ENCODE peak calls at places on chromosomes 6 and 20, in seven cellular contexts. J is endothelial cell, W is lower lobe of right lung, Y is dorsolateral prefrontal cortex, H is neural progenitor cell, R is cardiac fibroblast, G is bronchial epithelial cell. P is an unnamed sample.

GRCh38 chr6:39048481-39049399 is at the start of gene GLP1R:
- DNase-seq in J (peak), W (no peak), Y (no peak), H (peak), R (no peak), G (no peak), P (no peak)

GRCh38 chr6:70849348-70850069 is 107.4 kb downstream of the B3GAT2 start:
- DNase-seq in J (no peak), W (no peak), Y (no peak), H (no peak), R (peak), G (no peak), P (no peak)

GRCh38 chr6:107460074-107460631 is 789 bp upstream of the PDSS2 start:
- DNase-seq in J (no peak), W (no peak), Y (no peak), H (no peak), R (no peak), G (peak), P (no peak)

GRCh38 chr6:33720998-33721397 is 9.5 kb upstream of the UQCC2 start:
- DNase-seq in J (no peak), W (no peak), Y (no peak), H (no peak), R (no peak), G (peak), P (no peak)

GRCh38 chr20:30598460-30599230 is 658.8 kb upstream of the DEFB115 start:
- DNase-seq in J (no peak), W (no peak), Y (no peak), H (no peak), R (no peak), G (no peak), P (no peak)

GRCh38 chr6:46525583-46525982 is 34.3 kb upstream of the RCAN2 start:
- DNase-seq in J (no peak), W (no peak), Y (no peak), H (no peak), R (no peak), G (no peak), P (no peak)

GRCh38 chr20:50837532-50838321 is 42.9 kb downstream of the BCAS4 start:
- DNase-seq in J (no peak), W (no peak), Y (no peak), H (no peak), R (peak), G (peak), P (peak)

GRCh38 chr6:105608711-105609374 is 206.0 kb upstream of the PREP start:
- DNase-seq in J (no peak), W (peak), Y (no peak), H (no peak), R (peak), G (peak), P (no peak)

GRCh38 chr6:169051371-169051770 is 202.3 kb downstream of the THBS2 start:
- DNase-seq in J (no peak), W (no peak), Y (no peak), H (no peak), R (no peak), G (no peak), P (no peak)

GRCh38 chr20:20134941-20135572 is 82.7 kb downstream of the CFAP61 start:
- DNase-seq in J (no peak), W (no peak), Y (no peak), H (no peak), R (no peak), G (no peak), P (no peak)

GRCh38 chr20:20136313-20136712 is 84.0 kb downstream of the CFAP61 start:
- DNase-seq in J (no peak), W (no peak), Y (no peak), H (no peak), R (no peak), G (no peak), P (no peak)

DNA sequence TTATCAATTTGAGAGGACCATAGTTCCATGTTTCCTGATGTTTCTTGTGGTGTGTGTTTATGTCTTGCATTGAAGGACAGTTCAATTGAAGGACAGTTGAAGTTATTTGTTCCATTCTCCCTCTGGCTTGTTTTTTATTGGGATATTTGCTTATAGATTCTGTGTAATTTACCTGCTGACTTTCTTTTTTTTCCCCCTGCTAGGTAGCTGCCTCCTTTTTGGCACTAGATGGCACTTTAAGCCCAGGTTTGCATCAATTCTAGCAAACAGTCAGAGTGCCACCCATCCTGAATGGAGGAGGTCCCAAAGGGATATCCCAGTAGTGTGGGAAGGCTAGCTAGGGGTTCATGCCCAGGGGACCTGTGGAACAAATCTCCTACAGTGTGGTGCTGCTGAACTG is 78.1 kb downstream of the CFAP61 start:
- DNase-seq in J (no peak), W (no peak), Y (no peak), H (peak), R (peak), G (peak), P (no peak)
- TF ChIP-seq CTCF in J (no peak), W (no peak), Y (no peak), H (peak), R (no peak), G (peak), P (no peak)

GRCh38 chr6:31717499-31718222 is 2.5 kb downstream of the LY6G6D start:
- DNase-seq in J (no peak), W (no peak), Y (no peak), H (peak), R (no peak), G (no peak), P (no peak)
- TF ChIP-seq CTCF in J (no peak), W (no peak), Y (no peak), H (peak), R (no peak), G (peak), P (no peak)

DNA sequence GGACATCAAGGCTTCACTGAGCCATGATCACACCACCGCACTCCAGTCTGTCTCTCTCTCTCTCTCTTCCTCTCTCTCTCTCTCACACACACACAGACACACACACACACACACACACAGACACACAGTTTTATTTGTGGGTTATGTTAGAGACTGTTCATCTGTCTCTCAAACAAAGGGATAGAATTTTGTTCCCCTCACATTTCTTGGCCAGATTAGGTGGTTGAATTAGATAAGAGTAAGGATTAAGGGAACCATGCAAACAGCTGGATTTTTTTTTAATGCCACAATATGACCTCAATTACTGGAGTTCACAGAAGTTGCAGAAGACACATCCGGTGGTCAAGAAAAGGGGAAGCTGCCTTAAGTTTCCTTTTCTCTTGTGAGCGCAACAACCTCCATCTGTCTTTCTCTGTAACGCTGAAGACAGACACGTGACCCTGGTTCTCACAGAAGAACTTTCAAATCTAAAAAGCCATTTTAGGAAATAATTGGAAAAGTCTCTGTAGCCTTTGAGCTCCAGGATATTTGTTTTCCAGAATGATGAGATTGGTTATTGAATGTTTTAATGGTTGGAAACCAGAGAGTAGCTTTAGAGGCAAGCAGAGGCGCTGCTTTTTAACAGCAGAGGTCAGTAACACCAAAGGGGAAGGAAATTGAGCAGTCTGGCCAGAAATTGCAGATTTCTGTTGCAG is 33.0 kb upstream of the LGSN start:
- DNase-seq in J (peak), W (no peak), Y (no peak), H (peak), R (peak), G (peak), P (no peak)
- TF ChIP-seq CTCF in J (no peak), W (peak), Y (peak), H (peak), R (peak), G (peak), P (no peak)

GRCh38 chr6:10949579-10950490 is 63.0 kb downstream of the SYCP2L start:
- DNase-seq in J (no peak), W (no peak), Y (no peak), H (no peak), R (no peak), G (no peak), P (no peak)

GRCh38 chr6:10956776-10957175 is 69.9 kb downstream of the SYCP2L start:
- DNase-seq in J (no peak), W (no peak), Y (no peak), H (no peak), R (no peak), G (no peak), P (no peak)

GRCh38 chr6:10947966-10948365 is 61.1 kb downstream of the SYCP2L start:
- DNase-seq in J (no peak), W (no peak), Y (no peak), H (no peak), R (no peak), G (no peak), P (no peak)

GRCh38 chr6:10954590-10955010 is 67.7 kb downstream of the SYCP2L start:
- DNase-seq in J (peak), W (peak), Y (peak), H (peak), R (peak), G (peak), P (peak)

GRCh38 chr6:10951675-10952282 is 64.9 kb downstream of the SYCP2L start:
- DNase-seq in J (peak), W (no peak), Y (no peak), H (peak), R (peak), G (peak), P (no peak)
- TF ChIP-seq CTCF in J (no peak), W (peak), Y (peak), H (peak), R (peak), G (peak), P (no peak)

DNA sequence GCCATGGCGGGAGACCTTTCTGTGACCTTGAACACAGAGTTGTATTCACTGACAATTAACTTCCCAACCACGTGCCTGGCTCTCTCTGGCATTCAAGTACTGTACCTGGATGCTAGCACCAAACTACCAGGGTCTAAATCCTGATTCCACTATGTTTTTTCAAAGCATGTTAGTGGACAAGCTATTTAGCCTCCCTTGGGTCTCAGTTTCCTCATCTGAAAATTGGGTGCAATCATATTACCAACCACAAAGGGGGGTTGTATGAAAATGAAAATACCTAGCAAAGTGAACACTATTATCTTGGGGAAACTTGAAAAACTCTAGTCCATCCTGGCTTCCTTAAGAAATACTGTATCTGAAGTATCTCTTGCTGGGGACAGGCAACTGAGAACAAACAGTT is 308.7 kb upstream of the SGK1 start:
- DNase-seq in J (no peak), W (no peak), Y (no peak), H (no peak), R (no peak), G (no peak), P (no peak)
- TF ChIP-seq CTCF in J (no peak), W (no peak), Y (no peak), H (no peak), R (no peak), G (no peak), P (no peak)

GRCh38 chr6:7000825-7001777 is 106.7 kb upstream of the RREB1 start:
- DNase-seq in J (no peak), W (no peak), Y (no peak), H (no peak), R (no peak), G (no peak), P (no peak)
- TF ChIP-seq CTCF in J (no peak), W (no peak), Y (no peak), H (no peak), R (no peak), G (no peak), P (no peak)

DNA sequence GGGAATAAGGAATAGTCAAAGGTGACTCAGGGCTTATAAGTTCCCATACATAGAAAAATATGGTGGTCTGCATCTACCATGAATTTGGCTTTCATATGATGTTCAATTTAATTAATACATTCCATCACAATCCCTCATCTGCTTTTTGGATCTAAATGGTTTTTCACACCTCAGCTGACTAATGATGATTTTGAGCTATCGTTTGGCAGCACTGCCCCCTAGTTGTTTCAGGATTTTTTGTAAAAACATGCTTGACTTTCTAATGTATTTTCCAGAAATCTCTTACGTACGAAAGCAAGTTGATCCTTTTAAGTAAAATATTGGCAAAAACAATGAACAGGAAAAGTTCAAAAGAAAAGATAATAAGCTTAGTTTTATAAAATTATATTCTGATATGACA is 408.6 kb upstream of the ADGRB3 start:
- DNase-seq in J (peak), W (no peak), Y (no peak), H (peak), R (peak), G (peak), P (no peak)
- TF ChIP-seq CTCF in J (peak), W (no peak), Y (peak), H (peak), R (peak), G (peak), P (no peak)

DNA sequence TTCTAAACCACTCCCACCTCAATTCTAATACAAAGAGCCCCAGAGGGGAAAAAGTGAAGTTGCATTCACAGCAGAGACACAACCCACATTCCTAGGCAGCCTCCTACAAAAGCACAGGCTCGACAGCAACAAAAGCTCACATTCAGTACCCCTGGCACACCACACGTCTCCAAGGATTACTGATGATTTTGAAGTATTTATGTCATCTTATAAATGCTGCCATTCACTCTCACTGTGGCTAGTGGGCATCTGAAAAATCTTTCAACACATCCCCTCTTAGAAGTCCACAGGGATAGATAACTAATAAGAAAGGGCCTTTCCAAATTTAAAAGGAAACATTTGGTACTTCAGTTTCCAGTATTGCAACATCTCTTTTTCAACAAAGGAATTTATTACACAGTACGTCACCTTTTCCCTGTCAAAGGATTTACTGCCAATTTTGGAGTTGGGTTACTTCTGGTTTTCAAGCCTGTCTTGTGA is 146.7 kb downstream of the TASP1 start:
- DNase-seq in J (peak), W (no peak), Y (no peak), H (peak), R (peak), G (peak), P (no peak)
- TF ChIP-seq CTCF in J (no peak), W (no peak), Y (no peak), H (peak), R (peak), G (no peak), P (no peak)

GRCh38 chr20:10915815-10916214 is 242.0 kb upstream of the JAG1 start:
- DNase-seq in J (no peak), W (no peak), Y (no peak), H (no peak), R (no peak), G (no peak), P (no peak)

GRCh38 chr20:10906830-10907229 is 233.0 kb upstream of the JAG1 start:
- DNase-seq in J (no peak), W (no peak), Y (no peak), H (no peak), R (no peak), G (no peak), P (no peak)

GRCh38 chr20:10916312-10916711 is 242.5 kb upstream of the JAG1 start:
- DNase-seq in J (no peak), W (no peak), Y (no peak), H (no peak), R (no peak), G (no peak), P (no peak)

GRCh38 chr20:10909803-10910202 is 236.0 kb upstream of the JAG1 start:
- DNase-seq in J (no peak), W (no peak), Y (no peak), H (no peak), R (no peak), G (peak), P (no peak)

DNA sequence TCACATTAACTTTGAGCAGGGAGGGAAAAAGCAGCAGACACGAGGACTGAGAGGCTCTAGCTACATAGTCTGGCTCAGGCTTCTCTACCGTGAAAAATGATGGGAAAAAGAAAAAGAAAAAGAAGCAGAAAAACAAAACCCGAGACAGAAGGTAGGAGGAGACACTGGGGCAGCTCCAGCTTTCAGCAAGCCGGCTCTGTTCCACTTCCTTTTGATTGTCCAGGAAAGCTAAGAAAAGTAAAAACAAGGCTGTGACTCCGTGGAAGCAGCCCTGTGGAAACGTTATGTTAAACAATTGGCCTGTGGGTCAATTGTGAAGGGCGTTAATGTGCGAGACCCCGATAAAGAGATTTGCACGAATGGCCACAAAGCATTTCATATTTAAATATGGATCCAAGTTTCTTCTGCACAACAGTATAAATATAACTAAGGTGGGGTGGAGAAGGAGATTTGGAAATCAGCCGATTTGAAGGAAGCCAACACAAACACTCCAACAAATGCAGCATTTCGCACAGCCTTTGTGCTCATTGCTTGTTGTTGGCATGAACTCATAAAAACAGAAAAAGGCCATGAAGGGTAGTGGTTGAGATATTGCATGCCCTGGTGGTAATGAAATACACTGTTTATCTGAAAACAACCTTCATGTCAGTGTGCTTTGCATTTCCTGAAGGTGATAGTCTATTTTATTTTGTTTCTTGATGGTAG is 236.9 kb upstream of the JAG1 start:
- DNase-seq in J (no peak), W (no peak), Y (no peak), H (no peak), R (peak), G (no peak), P (no peak)
- TF ChIP-seq CTCF in J (no peak), W (no peak), Y (no peak), H (no peak), R (peak), G (no peak), P (no peak)

DNA sequence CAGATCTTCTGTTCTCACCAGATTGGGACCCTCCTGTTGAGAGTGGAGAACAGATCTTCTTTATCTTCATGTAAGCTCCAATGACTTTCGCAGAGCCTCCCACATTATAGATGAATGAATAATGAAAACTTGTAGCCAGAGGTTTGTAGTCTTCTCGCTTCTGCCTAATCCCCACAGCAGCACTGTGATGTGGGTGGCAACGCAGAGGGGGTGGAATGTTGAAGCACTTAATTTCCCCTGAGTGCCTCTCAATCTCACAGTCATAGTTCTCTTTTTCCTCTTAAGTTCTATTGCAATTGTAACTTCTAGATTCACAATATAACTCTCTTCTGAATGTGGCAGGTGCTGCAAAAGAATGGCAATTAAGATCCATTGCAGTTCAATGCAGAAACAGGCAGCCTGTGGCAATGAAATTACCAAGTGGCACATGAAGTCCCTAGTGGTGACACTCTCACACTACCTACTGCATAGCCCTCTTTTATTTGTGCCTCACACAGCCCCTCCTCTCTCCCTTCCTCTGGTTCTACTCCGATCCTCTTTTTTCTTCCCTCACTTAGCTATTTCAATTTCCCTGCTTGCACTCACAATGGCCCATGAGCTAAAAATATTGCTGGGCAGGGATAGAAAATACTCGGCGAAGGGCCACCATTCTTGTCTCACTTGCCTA is 281.9 kb downstream of the UBE3D start:
- DNase-seq in J (no peak), W (no peak), Y (no peak), H (peak), R (no peak), G (no peak), P (no peak)
- TF ChIP-seq CTCF in J (peak), W (no peak), Y (no peak), H (peak), R (no peak), G (peak), P (no peak)